ENCODE peak calls at places on chromosomes 5 and 9, in four cellular contexts. One of them, this sample, is unnamed.

GRCh38 chr9:126173401-126173800 is 153.2 kb upstream of the MVB12B start:
- DNase-seq in AG08395: no peak
- DNase-seq in GM12865: no peak
- DNase-seq in EH: no peak
- DNase-seq in this sample: no peak

GRCh38 chr5:39624890-39625289 is 200.1 kb upstream of the DAB2 start:
- DNase-seq in AG08395: no peak
- DNase-seq in GM12865: no peak
- DNase-seq in EH: no peak
- DNase-seq in this sample: no peak

GRCh38 chr5:107275333-107275732 is 395.4 kb downstream of the EFNA5 start:
- DNase-seq in AG08395: no peak
- DNase-seq in GM12865: no peak
- DNase-seq in EH: no peak
- DNase-seq in this sample: no peak

GRCh38 chr9:114616684-114617520 is 5.8 kb downstream of the TMEM268 start:
- DNase-seq in AG08395: no peak
- DNase-seq in GM12865: peak; percentile 82
- DNase-seq in EH: no peak
- DNase-seq in this sample: no peak

GRCh38 chr5:172618574-172619365 is 22.3 kb upstream of the NEURL1B start:
- DNase-seq in AG08395: no peak
- DNase-seq in GM12865: no peak
- DNase-seq in EH: no peak
- DNase-seq in this sample: no peak

GRCh38 chr5:69450116-69450515 is 35.2 kb downstream of the MARVELD2 start:
- DNase-seq in AG08395: peak; percentile 79
- DNase-seq in GM12865: no peak
- DNase-seq in EH: peak; percentile 87
- DNase-seq in this sample: no peak

GRCh38 chr9:122791872-122792669 is 3.3 kb downstream of the OR5C1 start:
- DNase-seq in AG08395: no peak
- DNase-seq in GM12865: peak; percentile 7
- DNase-seq in EH: no peak
- DNase-seq in this sample: no peak

GRCh38 chr9:34892886-34893285 is 65.2 kb upstream of the PHF24 start:
- DNase-seq in AG08395: no peak
- DNase-seq in GM12865: no peak
- DNase-seq in EH: no peak
- DNase-seq in this sample: no peak

GRCh38 chr9:18457498-18457897 is 16.5 kb upstream of the ADAMTSL1 start:
- DNase-seq in AG08395: no peak
- DNase-seq in GM12865: no peak
- DNase-seq in EH: peak; percentile 39
- DNase-seq in this sample: peak; percentile 53

GRCh38 chr5:109857405-109858031 is 167.8 kb downstream of the MAN2A1 start:
- DNase-seq in AG08395: no peak
- DNase-seq in GM12865: no peak
- DNase-seq in EH: no peak
- DNase-seq in this sample: no peak

GRCh38 chr5:86838078-86838477 is 220.3 kb downstream of the COX7C start:
- DNase-seq in AG08395: no peak
- DNase-seq in GM12865: no peak
- DNase-seq in EH: no peak
- DNase-seq in this sample: no peak

GRCh38 chr5:57772512-57772911 is 289.9 kb upstream of the ACTBL2 start:
- DNase-seq in AG08395: no peak
- DNase-seq in GM12865: no peak
- DNase-seq in EH: no peak
- DNase-seq in this sample: no peak

GRCh38 chr5:56282241-56282640 is 49.1 kb upstream of the ANKRD55 start:
- DNase-seq in AG08395: peak; percentile 17
- DNase-seq in GM12865: no peak
- DNase-seq in EH: peak; percentile 69
- DNase-seq in this sample: no peak

GRCh38 chr5:60102961-60103683 is 209.6 kb upstream of the PDE4D start:
- DNase-seq in AG08395: peak; percentile 29
- DNase-seq in GM12865: no peak
- DNase-seq in EH: peak; percentile 72
- DNase-seq in this sample: no peak

GRCh38 chr5:66246621-66247020 is 102.5 kb downstream of the SREK1 start:
- DNase-seq in AG08395: peak; percentile 58
- DNase-seq in GM12865: no peak
- DNase-seq in EH: peak; percentile 84
- DNase-seq in this sample: no peak

This sample was measured in islet precursor cell.